ENCODE peak calls at places on chromosomes 12 and 14, in five cellular contexts. One of them, this sample, is unnamed.
A peak's percentile ranks its signal among the peaks of the same experiment; 100 is the strongest.

GRCh38 chr14:22221508-22221907 is 367.5 kb downstream of the DAD1 start:
- DNase-seq in esophagus squamous epithelium: no peak
- DNase-seq in MM.1S: peak; percentile 12
- DNase-seq in PC-9: no peak
- DNase-seq in CD4-positive, CD25-positive, alpha-beta regulatory T cell: no peak
- DNase-seq in this sample: no peak

GRCh38 chr12:16626991-16627390 is 21.0 kb upstream of the LMO3 start:
- DNase-seq in esophagus squamous epithelium: no peak
- DNase-seq in MM.1S: no peak
- DNase-seq in PC-9: no peak
- DNase-seq in CD4-positive, CD25-positive, alpha-beta regulatory T cell: no peak
- DNase-seq in this sample: no peak

GRCh38 chr12:116426391-116427136 is 132.6 kb upstream of the MAP1LC3B2 start:
- DNase-seq in esophagus squamous epithelium: no peak
- DNase-seq in MM.1S: no peak
- DNase-seq in PC-9: peak; percentile 88
- DNase-seq in CD4-positive, CD25-positive, alpha-beta regulatory T cell: no peak
- DNase-seq in this sample: no peak

GRCh38 chr14:73753887-73754880 is 40.0 kb upstream of the PNMA1 start:
- DNase-seq in esophagus squamous epithelium: no peak
- DNase-seq in MM.1S: no peak
- DNase-seq in PC-9: no peak
- DNase-seq in CD4-positive, CD25-positive, alpha-beta regulatory T cell: no peak
- DNase-seq in this sample: no peak

GRCh38 chr14:22848391-22849164 is 12.2 kb downstream of the MMP14 start:
- DNase-seq in esophagus squamous epithelium: no peak
- DNase-seq in MM.1S: no peak
- DNase-seq in PC-9: no peak
- DNase-seq in CD4-positive, CD25-positive, alpha-beta regulatory T cell: no peak
- DNase-seq in this sample: no peak

GRCh38 chr12:65510584-65511050 is 232.1 kb downstream of the MSRB3 start:
- DNase-seq in esophagus squamous epithelium: no peak
- DNase-seq in MM.1S: no peak
- DNase-seq in PC-9: no peak
- DNase-seq in CD4-positive, CD25-positive, alpha-beta regulatory T cell: no peak
- DNase-seq in this sample: no peak

GRCh38 chr12:120252071-120252906 is 13.2 kb downstream of the PXN start:
- DNase-seq in esophagus squamous epithelium: no peak
- DNase-seq in MM.1S: no peak
- DNase-seq in PC-9: no peak
- DNase-seq in CD4-positive, CD25-positive, alpha-beta regulatory T cell: peak; percentile 64
- DNase-seq in this sample: no peak

GRCh38 chr14:68589447-68590232 is 203.2 kb downstream of the ZFP36L1 start:
- DNase-seq in esophagus squamous epithelium: no peak
- DNase-seq in MM.1S: no peak
- DNase-seq in PC-9: no peak
- DNase-seq in CD4-positive, CD25-positive, alpha-beta regulatory T cell: no peak
- DNase-seq in this sample: no peak

GRCh38 chr14:88952901-88953300 is 128.4 kb downstream of the TTC8 start:
- DNase-seq in esophagus squamous epithelium: no peak
- DNase-seq in MM.1S: no peak
- DNase-seq in PC-9: no peak
- DNase-seq in CD4-positive, CD25-positive, alpha-beta regulatory T cell: no peak
- DNase-seq in this sample: no peak

GRCh38 chr12:116955382-116956021 is 44.8 kb downstream of the FBXW8 start:
- DNase-seq in esophagus squamous epithelium: no peak
- DNase-seq in MM.1S: peak; percentile 64
- DNase-seq in PC-9: peak; percentile 26
- DNase-seq in CD4-positive, CD25-positive, alpha-beta regulatory T cell: no peak
- DNase-seq in this sample: peak; percentile 81

GRCh38 chr14:53494587-53494986 is 341.5 kb upstream of the DDHD1 start:
- DNase-seq in esophagus squamous epithelium: no peak
- DNase-seq in MM.1S: no peak
- DNase-seq in PC-9: no peak
- DNase-seq in CD4-positive, CD25-positive, alpha-beta regulatory T cell: no peak
- DNase-seq in this sample: no peak

GRCh38 chr14:60594077-60594476 is 55.2 kb downstream of the SIX1 start:
- DNase-seq in esophagus squamous epithelium: no peak
- DNase-seq in MM.1S: no peak
- DNase-seq in PC-9: no peak
- DNase-seq in CD4-positive, CD25-positive, alpha-beta regulatory T cell: no peak
- DNase-seq in this sample: no peak

GRCh38 chr12:15772405-15773018 is 16.7 kb downstream of the EPS8 start:
- DNase-seq in esophagus squamous epithelium: no peak
- DNase-seq in MM.1S: no peak
- DNase-seq in PC-9: no peak
- DNase-seq in CD4-positive, CD25-positive, alpha-beta regulatory T cell: no peak
- DNase-seq in this sample: peak; percentile 7

GRCh38 chr12:12606793-12607589 is 4.7 kb upstream of the CREBL2 start:
- DNase-seq in esophagus squamous epithelium: no peak
- DNase-seq in MM.1S: no peak
- DNase-seq in PC-9: no peak
- DNase-seq in CD4-positive, CD25-positive, alpha-beta regulatory T cell: no peak
- DNase-seq in this sample: no peak

GRCh38 chr12:115964214-115964613 is 313.3 kb downstream of the MED13L start:
- DNase-seq in esophagus squamous epithelium: no peak
- DNase-seq in MM.1S: no peak
- DNase-seq in PC-9: no peak
- DNase-seq in CD4-positive, CD25-positive, alpha-beta regulatory T cell: no peak
- DNase-seq in this sample: no peak

GRCh38 chr12:75568387-75568786 is 57.0 kb upstream of the KRR1 start:
- DNase-seq in esophagus squamous epithelium: no peak
- DNase-seq in MM.1S: no peak
- DNase-seq in PC-9: no peak
- DNase-seq in CD4-positive, CD25-positive, alpha-beta regulatory T cell: no peak
- DNase-seq in this sample: no peak

GRCh38 chr12:105083551-105084105 is 630 bp downstream of the ALDH1L2 start:
- DNase-seq in esophagus squamous epithelium: no peak
- DNase-seq in MM.1S: peak; percentile 51
- DNase-seq in PC-9: no peak
- DNase-seq in CD4-positive, CD25-positive, alpha-beta regulatory T cell: no peak
- DNase-seq in this sample: no peak

GRCh38 chr12:64821116-64821630 is 3.3 kb upstream of the TBC1D30 start:
- DNase-seq in esophagus squamous epithelium: no peak
- DNase-seq in MM.1S: no peak
- DNase-seq in PC-9: no peak
- DNase-seq in CD4-positive, CD25-positive, alpha-beta regulatory T cell: no peak
- DNase-seq in this sample: no peak

GRCh38 chr12:105279460-105280056 is 43.6 kb upstream of the APPL2 start:
- DNase-seq in esophagus squamous epithelium: no peak
- DNase-seq in MM.1S: peak; percentile 50
- DNase-seq in PC-9: no peak
- DNase-seq in CD4-positive, CD25-positive, alpha-beta regulatory T cell: peak; percentile 3
- DNase-seq in this sample: no peak

GRCh38 chr14:89041245-89041585 is 216.8 kb downstream of the TTC8 start:
- DNase-seq in esophagus squamous epithelium: no peak
- DNase-seq in MM.1S: no peak
- DNase-seq in PC-9: peak; percentile 0
- DNase-seq in CD4-positive, CD25-positive, alpha-beta regulatory T cell: no peak
- DNase-seq in this sample: peak; percentile 74

GRCh38 chr14:90510208-90510607 is 113.4 kb downstream of the CALM1 start:
- DNase-seq in esophagus squamous epithelium: no peak
- DNase-seq in MM.1S: no peak
- DNase-seq in PC-9: peak; percentile 49
- DNase-seq in CD4-positive, CD25-positive, alpha-beta regulatory T cell: no peak
- DNase-seq in this sample: peak; percentile 96

GRCh38 chr14:103847439-103847953 is at the start of gene PPP1R13B:
- DNase-seq in esophagus squamous epithelium: no peak
- DNase-seq in MM.1S: peak; percentile 76
- DNase-seq in PC-9: peak; percentile 95
- DNase-seq in CD4-positive, CD25-positive, alpha-beta regulatory T cell: peak; percentile 90
- DNase-seq in this sample: peak; percentile 93

GRCh38 chr12:129571901-129572494 is 331.8 kb downstream of the TMEM132D start:
- DNase-seq in esophagus squamous epithelium: no peak
- DNase-seq in MM.1S: no peak
- DNase-seq in PC-9: no peak
- DNase-seq in CD4-positive, CD25-positive, alpha-beta regulatory T cell: no peak
- DNase-seq in this sample: no peak

GRCh38 chr12:70853326-70853725 is 67.2 kb downstream of the PTPRR start:
- DNase-seq in esophagus squamous epithelium: no peak
- DNase-seq in MM.1S: no peak
- DNase-seq in PC-9: no peak
- DNase-seq in CD4-positive, CD25-positive, alpha-beta regulatory T cell: no peak
- DNase-seq in this sample: no peak

GRCh38 chr12:50603817-50604639 is 99.2 kb downstream of the DIP2B start:
- DNase-seq in esophagus squamous epithelium: no peak
- DNase-seq in MM.1S: no peak
- DNase-seq in PC-9: no peak
- DNase-seq in CD4-positive, CD25-positive, alpha-beta regulatory T cell: no peak
- DNase-seq in this sample: no peak

GRCh38 chr12:92539966-92540791 is 162.6 kb upstream of the PLEKHG7 start:
- DNase-seq in esophagus squamous epithelium: no peak
- DNase-seq in MM.1S: no peak
- DNase-seq in PC-9: no peak
- DNase-seq in CD4-positive, CD25-positive, alpha-beta regulatory T cell: no peak
- DNase-seq in this sample: no peak

GRCh38 chr12:110547090-110547489 is 36.0 kb downstream of the PPTC7 start:
- DNase-seq in esophagus squamous epithelium: no peak
- DNase-seq in MM.1S: no peak
- DNase-seq in PC-9: no peak
- DNase-seq in CD4-positive, CD25-positive, alpha-beta regulatory T cell: no peak
- DNase-seq in this sample: no peak

GRCh38 chr12:110546339-110546738 is 36.8 kb downstream of the PPTC7 start:
- DNase-seq in esophagus squamous epithelium: no peak
- DNase-seq in MM.1S: no peak
- DNase-seq in PC-9: no peak
- DNase-seq in CD4-positive, CD25-positive, alpha-beta regulatory T cell: no peak
- DNase-seq in this sample: no peak

GRCh38 chr12:110543965-110544364 is 39.2 kb downstream of the PPTC7 start:
- DNase-seq in esophagus squamous epithelium: no peak
- DNase-seq in MM.1S: no peak
- DNase-seq in PC-9: no peak
- DNase-seq in CD4-positive, CD25-positive, alpha-beta regulatory T cell: no peak
- DNase-seq in this sample: no peak

GRCh38 chr12:110543252-110543959 is 39.7 kb downstream of the PPTC7 start:
- DNase-seq in esophagus squamous epithelium: peak; percentile 28
- DNase-seq in MM.1S: peak; percentile 53
- DNase-seq in PC-9: no peak
- DNase-seq in CD4-positive, CD25-positive, alpha-beta regulatory T cell: no peak
- DNase-seq in this sample: peak; percentile 96

GRCh38 chr12:110545812-110546211 is 37.3 kb downstream of the PPTC7 start:
- DNase-seq in esophagus squamous epithelium: no peak
- DNase-seq in MM.1S: no peak
- DNase-seq in PC-9: no peak
- DNase-seq in CD4-positive, CD25-positive, alpha-beta regulatory T cell: no peak
- DNase-seq in this sample: no peak
- H3K27ac ChIP-seq in esophagus squamous epithelium: peak overlapping the region; percentile 91
- H3K27ac ChIP-seq in MM.1S: no peak overlapping the region
- H3K27ac ChIP-seq in PC-9: peak overlapping the region; percentile 11
- H3K27ac ChIP-seq in CD4-positive, CD25-positive, alpha-beta regulatory T cell: no peak overlapping the region
- H3K27ac ChIP-seq in this sample: peak overlapping the region; percentile 29

GRCh38 chr12:52551466-52551865 is 1.5 kb downstream of the KRT71 start:
- DNase-seq in esophagus squamous epithelium: no peak
- DNase-seq in MM.1S: no peak
- DNase-seq in PC-9: peak; percentile 18
- DNase-seq in CD4-positive, CD25-positive, alpha-beta regulatory T cell: no peak
- DNase-seq in this sample: no peak
- H3K27me3 ChIP-seq in esophagus squamous epithelium: no peaks in the 10 kb centered on the region
- H3K27me3 ChIP-seq in MM.1S: peaks cover 95% of the 10 kb centered on the region
- H3K27me3 ChIP-seq in PC-9: no peaks in the 10 kb centered on the region
- H3K27me3 ChIP-seq in CD4-positive, CD25-positive, alpha-beta regulatory T cell: no peaks in the 10 kb centered on the region
- H3K27me3 ChIP-seq in this sample: no peaks in the 10 kb centered on the region

GRCh38 chr12:67986632-67987031 is 2.6 kb upstream of the IFNG-AS1 start:
- DNase-seq in esophagus squamous epithelium: no peak
- DNase-seq in MM.1S: no peak
- DNase-seq in PC-9: no peak
- DNase-seq in CD4-positive, CD25-positive, alpha-beta regulatory T cell: no peak
- DNase-seq in this sample: no peak

GRCh38 chr12:67982165-67982563 is 7.1 kb upstream of the IFNG-AS1 start:
- DNase-seq in esophagus squamous epithelium: no peak
- DNase-seq in MM.1S: no peak
- DNase-seq in PC-9: no peak
- DNase-seq in CD4-positive, CD25-positive, alpha-beta regulatory T cell: no peak
- DNase-seq in this sample: no peak

GRCh38 chr12:67980391-67980790 is 8.9 kb upstream of the IFNG-AS1 start:
- DNase-seq in esophagus squamous epithelium: no peak
- DNase-seq in MM.1S: no peak
- DNase-seq in PC-9: no peak
- DNase-seq in CD4-positive, CD25-positive, alpha-beta regulatory T cell: no peak
- DNase-seq in this sample: no peak

GRCh38 chr12:67977668-67978067 is 11.6 kb upstream of the IFNG-AS1 start:
- DNase-seq in esophagus squamous epithelium: no peak
- DNase-seq in MM.1S: no peak
- DNase-seq in PC-9: no peak
- DNase-seq in CD4-positive, CD25-positive, alpha-beta regulatory T cell: no peak
- DNase-seq in this sample: no peak

DNA sequence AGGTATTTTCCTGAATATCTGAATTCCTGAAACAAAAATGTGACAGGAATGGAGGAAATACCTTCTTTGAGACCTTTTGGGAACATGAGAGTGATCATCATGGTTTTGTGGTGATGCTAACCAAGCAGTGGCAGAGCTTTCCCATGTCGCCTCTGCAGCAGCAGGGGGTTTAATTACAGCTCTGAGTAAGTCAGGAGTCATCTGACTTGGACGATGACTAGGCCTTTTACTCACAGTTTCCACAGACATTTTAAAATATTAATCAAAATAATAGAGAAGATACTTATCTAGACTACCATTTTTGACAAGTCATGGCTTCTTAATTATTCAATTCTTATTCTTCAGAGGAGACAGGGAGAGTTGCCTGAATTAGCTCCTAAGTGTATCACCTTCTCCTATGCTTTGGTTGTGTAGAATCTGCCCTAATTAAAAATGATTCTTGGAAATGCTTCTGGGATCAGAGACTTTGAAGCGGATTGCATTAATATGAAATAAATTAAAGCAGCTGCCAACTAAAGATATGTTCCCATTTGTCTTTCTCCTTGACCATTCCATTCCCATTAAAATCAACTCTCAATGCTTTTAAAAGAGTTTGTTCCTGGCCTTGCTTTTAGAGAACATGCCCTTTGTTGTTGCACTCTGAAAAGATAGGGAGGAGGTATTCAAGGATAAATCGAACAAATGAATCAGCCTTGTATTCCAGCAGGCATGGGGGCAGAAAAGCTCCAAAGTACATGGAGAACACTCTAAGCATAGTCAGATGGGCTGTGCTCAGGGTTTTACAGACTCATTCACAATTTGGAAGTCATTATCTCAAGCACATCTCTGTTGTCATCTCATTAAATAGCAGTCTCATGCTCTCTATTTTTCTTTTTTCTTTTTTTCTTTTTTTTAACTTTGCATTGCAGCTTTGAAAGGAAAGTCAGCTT is 7.7 kb upstream of the IFNG-AS1 start:
- DNase-seq in esophagus squamous epithelium: no peak
- DNase-seq in MM.1S: no peak
- DNase-seq in PC-9: peak; percentile 35
- DNase-seq in CD4-positive, CD25-positive, alpha-beta regulatory T cell: no peak
- DNase-seq in this sample: no peak
- H3K27ac ChIP-seq in esophagus squamous epithelium: no peak overlapping the region
- H3K27ac ChIP-seq in MM.1S: no peak overlapping the region
- H3K27ac ChIP-seq in PC-9: peak overlapping the region; percentile 73
- H3K27ac ChIP-seq in CD4-positive, CD25-positive, alpha-beta regulatory T cell: no peak overlapping the region
- H3K27ac ChIP-seq in this sample: no peak overlapping the region

DNA sequence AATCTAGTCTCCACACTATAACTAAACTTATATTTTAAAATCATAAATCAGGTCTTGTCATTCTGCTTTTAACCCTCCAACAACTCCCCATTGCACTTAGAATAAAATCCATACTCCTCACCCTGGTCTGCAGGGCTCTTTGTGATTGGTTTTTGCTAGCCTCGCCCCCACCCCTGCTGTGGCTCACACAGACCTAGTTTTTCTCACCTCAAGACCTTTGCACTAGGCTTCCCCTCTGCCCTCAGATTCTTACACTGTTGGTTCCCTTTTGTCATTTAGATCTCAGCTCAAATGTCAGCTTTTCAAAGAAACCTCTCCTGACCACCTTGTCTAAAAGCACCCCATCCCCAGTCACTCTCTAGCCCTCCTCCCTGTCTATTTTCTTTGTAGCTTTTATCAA is 10.7 kb upstream of the LHX5 start:
- DNase-seq in esophagus squamous epithelium: no peak
- DNase-seq in MM.1S: no peak
- DNase-seq in PC-9: no peak
- DNase-seq in CD4-positive, CD25-positive, alpha-beta regulatory T cell: no peak
- DNase-seq in this sample: no peak
- H3K27me3 ChIP-seq in esophagus squamous epithelium: peaks cover 25% of the 10 kb centered on the region
- H3K27me3 ChIP-seq in MM.1S: peaks cover 2% of the 10 kb centered on the region
- H3K27me3 ChIP-seq in PC-9: peaks cover 95% of the 10 kb centered on the region
- H3K27me3 ChIP-seq in CD4-positive, CD25-positive, alpha-beta regulatory T cell: peaks cover 35% of the 10 kb centered on the region
- H3K27me3 ChIP-seq in this sample: peaks cover 35% of the 10 kb centered on the region

This sample was measured in prostate gland.